ENCODE peak calls at places on chromosomes 11 and 22, in seven cellular contexts. One of them, this sample, is unnamed.

GRCh38 chr11:78299000-78299712 is 110.4 kb downstream of the USP35 start:
- DNase-seq in A549: no peak
- DNase-seq in ovary: no peak
- DNase-seq in tibial nerve: no peak
- DNase-seq in prostate gland: no peak
- DNase-seq in heart left ventricle: no peak
- DNase-seq in NB4: no peak
- DNase-seq in this sample: no peak

GRCh38 chr11:115501895-115502589 is 2.2 kb downstream of the CADM1 start:
- DNase-seq in A549: no peak
- DNase-seq in ovary: no peak
- DNase-seq in tibial nerve: no peak
- DNase-seq in prostate gland: no peak
- DNase-seq in heart left ventricle: no peak
- DNase-seq in NB4: peak; percentile 4
- DNase-seq in this sample: no peak

GRCh38 chr22:46233231-46233630 is 16.9 kb downstream of the CDPF1 start:
- DNase-seq in A549: no peak
- DNase-seq in ovary: no peak
- DNase-seq in tibial nerve: peak; percentile 17
- DNase-seq in prostate gland: no peak
- DNase-seq in heart left ventricle: peak; percentile 80
- DNase-seq in NB4: peak; percentile 76
- DNase-seq in this sample: peak; percentile 41

GRCh38 chr22:42962295-42963230 is 52.4 kb downstream of the PACSIN2 start:
- DNase-seq in A549: no peak
- DNase-seq in ovary: no peak
- DNase-seq in tibial nerve: no peak
- DNase-seq in prostate gland: peak; percentile 34
- DNase-seq in heart left ventricle: peak; percentile 53
- DNase-seq in NB4: peak; percentile 88
- DNase-seq in this sample: peak; percentile 90

GRCh38 chr11:126072821-126073594 is 10.3 kb upstream of the CDON start:
- DNase-seq in A549: no peak
- DNase-seq in ovary: no peak
- DNase-seq in tibial nerve: no peak
- DNase-seq in prostate gland: no peak
- DNase-seq in heart left ventricle: no peak
- DNase-seq in NB4: no peak
- DNase-seq in this sample: no peak

GRCh38 chr11:106961518-106961917 is 56.8 kb downstream of the GUCY1A2 start:
- DNase-seq in A549: no peak
- DNase-seq in ovary: no peak
- DNase-seq in tibial nerve: no peak
- DNase-seq in prostate gland: no peak
- DNase-seq in heart left ventricle: no peak
- DNase-seq in NB4: no peak
- DNase-seq in this sample: no peak

GRCh38 chr22:24875862-24876506 is 70.0 kb downstream of the SGSM1 start:
- DNase-seq in A549: no peak
- DNase-seq in ovary: no peak
- DNase-seq in tibial nerve: no peak
- DNase-seq in prostate gland: no peak
- DNase-seq in heart left ventricle: no peak
- DNase-seq in NB4: peak; percentile 74
- DNase-seq in this sample: peak; percentile 24

GRCh38 chr22:49620666-49621065 is 207.0 kb downstream of the BRD1 start:
- DNase-seq in A549: no peak
- DNase-seq in ovary: no peak
- DNase-seq in tibial nerve: no peak
- DNase-seq in prostate gland: no peak
- DNase-seq in heart left ventricle: no peak
- DNase-seq in NB4: no peak
- DNase-seq in this sample: no peak

GRCh38 chr11:118938491-118939411 is 13.0 kb upstream of the BCL9L start:
- DNase-seq in A549: no peak
- DNase-seq in ovary: no peak
- DNase-seq in tibial nerve: no peak
- DNase-seq in prostate gland: no peak
- DNase-seq in heart left ventricle: no peak
- DNase-seq in NB4: no peak
- DNase-seq in this sample: no peak

GRCh38 chr22:31327786-31328544 is 18.2 kb downstream of the PATZ1 start:
- DNase-seq in A549: no peak
- DNase-seq in ovary: no peak
- DNase-seq in tibial nerve: no peak
- DNase-seq in prostate gland: no peak
- DNase-seq in heart left ventricle: no peak
- DNase-seq in NB4: no peak
- DNase-seq in this sample: no peak

GRCh38 chr22:49956418-49956770 is 4.2 kb upstream of the PIM3 start:
- DNase-seq in A549: no peak
- DNase-seq in ovary: peak; percentile 38
- DNase-seq in tibial nerve: no peak
- DNase-seq in prostate gland: no peak
- DNase-seq in heart left ventricle: no peak
- DNase-seq in NB4: no peak
- DNase-seq in this sample: no peak

GRCh38 chr11:87493516-87493915 is 455.8 kb downstream of the TMEM135 start:
- DNase-seq in A549: no peak
- DNase-seq in ovary: no peak
- DNase-seq in tibial nerve: no peak
- DNase-seq in prostate gland: no peak
- DNase-seq in heart left ventricle: no peak
- DNase-seq in NB4: no peak
- DNase-seq in this sample: no peak

GRCh38 chr11:8098879-8099278 is 17.9 kb downstream of the TUB start:
- DNase-seq in A549: no peak
- DNase-seq in ovary: no peak
- DNase-seq in tibial nerve: peak; percentile 1
- DNase-seq in prostate gland: no peak
- DNase-seq in heart left ventricle: no peak
- DNase-seq in NB4: no peak
- DNase-seq in this sample: no peak

GRCh38 chr11:69065136-69065710 is 16.5 kb downstream of the TPCN2 start:
- DNase-seq in A549: no peak
- DNase-seq in ovary: no peak
- DNase-seq in tibial nerve: no peak
- DNase-seq in prostate gland: no peak
- DNase-seq in heart left ventricle: no peak
- DNase-seq in NB4: no peak
- DNase-seq in this sample: no peak

GRCh38 chr11:16395601-16396000 is 39.3 kb upstream of the SOX6 start:
- DNase-seq in A549: no peak
- DNase-seq in ovary: no peak
- DNase-seq in tibial nerve: no peak
- DNase-seq in prostate gland: no peak
- DNase-seq in heart left ventricle: no peak
- DNase-seq in NB4: no peak
- DNase-seq in this sample: no peak

GRCh38 chr11:68828155-68828931 is 13.4 kb downstream of the CPT1A start:
- DNase-seq in A549: no peak
- DNase-seq in ovary: no peak
- DNase-seq in tibial nerve: no peak
- DNase-seq in prostate gland: no peak
- DNase-seq in heart left ventricle: peak; percentile 63
- DNase-seq in NB4: peak; percentile 95
- DNase-seq in this sample: no peak

GRCh38 chr11:19450282-19450681 is 209.5 kb upstream of the E2F8 start:
- DNase-seq in A549: no peak
- DNase-seq in ovary: no peak
- DNase-seq in tibial nerve: no peak
- DNase-seq in prostate gland: no peak
- DNase-seq in heart left ventricle: no peak
- DNase-seq in NB4: no peak
- DNase-seq in this sample: no peak

GRCh38 chr11:86230921-86231320 is 13.6 kb upstream of the EED start:
- DNase-seq in A549: no peak
- DNase-seq in ovary: no peak
- DNase-seq in tibial nerve: no peak
- DNase-seq in prostate gland: no peak
- DNase-seq in heart left ventricle: no peak
- DNase-seq in NB4: no peak
- DNase-seq in this sample: no peak

GRCh38 chr22:37138879-37139561 is 10.7 kb downstream of the IL2RB start:
- DNase-seq in A549: no peak
- DNase-seq in ovary: no peak
- DNase-seq in tibial nerve: no peak
- DNase-seq in prostate gland: no peak
- DNase-seq in heart left ventricle: no peak
- DNase-seq in NB4: peak; percentile 28
- DNase-seq in this sample: no peak

GRCh38 chr22:49102367-49102766 is 725.3 kb downstream of the BRD1 start:
- DNase-seq in A549: no peak
- DNase-seq in ovary: no peak
- DNase-seq in tibial nerve: no peak
- DNase-seq in prostate gland: no peak
- DNase-seq in heart left ventricle: no peak
- DNase-seq in NB4: no peak
- DNase-seq in this sample: no peak

GRCh38 chr11:95308512-95309035 is 77.6 kb upstream of the SESN3 start:
- DNase-seq in A549: no peak
- DNase-seq in ovary: no peak
- DNase-seq in tibial nerve: no peak
- DNase-seq in prostate gland: no peak
- DNase-seq in heart left ventricle: no peak
- DNase-seq in NB4: no peak
- DNase-seq in this sample: no peak

GRCh38 chr11:18567081-18567480 is 21.5 kb downstream of the UEVLD start:
- DNase-seq in A549: no peak
- DNase-seq in ovary: no peak
- DNase-seq in tibial nerve: no peak
- DNase-seq in prostate gland: no peak
- DNase-seq in heart left ventricle: no peak
- DNase-seq in NB4: no peak
- DNase-seq in this sample: no peak

GRCh38 chr22:35299717-35300497 is at the start of gene TOM1:
- DNase-seq in A549: peak; percentile 94
- DNase-seq in ovary: peak; percentile 96
- DNase-seq in tibial nerve: peak; percentile 99
- DNase-seq in prostate gland: peak; percentile 96
- DNase-seq in heart left ventricle: peak; percentile 98
- DNase-seq in NB4: peak; percentile 98
- DNase-seq in this sample: peak; percentile 99
- TF ChIP-seq POLR2A in A549: peak; percentile 43
- TF ChIP-seq POLR2A in ovary: peak; percentile 85
- TF ChIP-seq POLR2A in tibial nerve: peak; percentile 95
- TF ChIP-seq POLR2A in prostate gland: peak; percentile 92
- TF ChIP-seq POLR2A in heart left ventricle: peak; percentile 91
- TF ChIP-seq POLR2A in NB4: peak; percentile 35
- TF ChIP-seq POLR2A in this sample: peak; percentile 96

GRCh38 chr11:62666259-62666926 is 1.3 kb downstream of the CSKMT start:
- DNase-seq in A549: no peak
- DNase-seq in ovary: no peak
- DNase-seq in tibial nerve: no peak
- DNase-seq in prostate gland: no peak
- DNase-seq in heart left ventricle: peak; percentile 34
- DNase-seq in NB4: peak; percentile 43
- DNase-seq in this sample: no peak

GRCh38 chr11:62665075-62665629 is at the start of the genes C11orf98 and CSKMT:
- DNase-seq in A549: peak; percentile 97
- DNase-seq in ovary: peak; percentile 95
- DNase-seq in tibial nerve: peak; percentile 94
- DNase-seq in prostate gland: peak; percentile 96
- DNase-seq in heart left ventricle: peak; percentile 95
- DNase-seq in NB4: peak; percentile 97
- DNase-seq in this sample: peak; percentile 94

GRCh38 chr11:62667460-62667859 is 2.3 kb downstream of the CSKMT start:
- DNase-seq in A549: no peak
- DNase-seq in ovary: no peak
- DNase-seq in tibial nerve: no peak
- DNase-seq in prostate gland: no peak
- DNase-seq in heart left ventricle: peak; percentile 20
- DNase-seq in NB4: peak; percentile 36
- DNase-seq in this sample: no peak

GRCh38 chr11:62664405-62665074 is 470 bp downstream of the C11orf98 start:
- DNase-seq in A549: no peak
- DNase-seq in ovary: no peak
- DNase-seq in tibial nerve: no peak
- DNase-seq in prostate gland: no peak
- DNase-seq in heart left ventricle: no peak
- DNase-seq in NB4: peak; percentile 80
- DNase-seq in this sample: peak; percentile 85

GRCh38 chr11:62665630-62666258 is 632 bp downstream of the CSKMT start:
- DNase-seq in A549: no peak
- DNase-seq in ovary: peak; percentile 65
- DNase-seq in tibial nerve: peak; percentile 33
- DNase-seq in prostate gland: peak; percentile 16
- DNase-seq in heart left ventricle: peak; percentile 66
- DNase-seq in NB4: peak; percentile 73
- DNase-seq in this sample: peak; percentile 71
- TF ChIP-seq POLR2A in A549: peak; percentile 48
- TF ChIP-seq POLR2A in ovary: no peak
- TF ChIP-seq POLR2A in tibial nerve: no peak
- TF ChIP-seq POLR2A in prostate gland: no peak
- TF ChIP-seq POLR2A in heart left ventricle: no peak
- TF ChIP-seq POLR2A in NB4: no peak
- TF ChIP-seq POLR2A in this sample: no peak

GRCh38 chr11:9160166-9160565 is 68.8 kb upstream of the SCUBE2 start:
- DNase-seq in A549: no peak
- DNase-seq in ovary: no peak
- DNase-seq in tibial nerve: no peak
- DNase-seq in prostate gland: no peak
- DNase-seq in heart left ventricle: no peak
- DNase-seq in NB4: no peak
- DNase-seq in this sample: no peak
- TF ChIP-seq POLR2A in A549: no peak
- TF ChIP-seq POLR2A in ovary: no peak
- TF ChIP-seq POLR2A in tibial nerve: no peak
- TF ChIP-seq POLR2A in prostate gland: no peak
- TF ChIP-seq POLR2A in heart left ventricle: no peak
- TF ChIP-seq POLR2A in NB4: no peak
- TF ChIP-seq POLR2A in this sample: no peak

GRCh38 chr11:47507868-47508594 is 44.9 kb downstream of the CELF1 start:
- DNase-seq in A549: no peak
- DNase-seq in ovary: no peak
- DNase-seq in tibial nerve: no peak
- DNase-seq in prostate gland: no peak
- DNase-seq in heart left ventricle: no peak
- DNase-seq in NB4: no peak
- DNase-seq in this sample: no peak

GRCh38 chr11:47511927-47512326 is 41.0 kb downstream of the CELF1 start:
- DNase-seq in A549: no peak
- DNase-seq in ovary: no peak
- DNase-seq in tibial nerve: no peak
- DNase-seq in prostate gland: no peak
- DNase-seq in heart left ventricle: no peak
- DNase-seq in NB4: no peak
- DNase-seq in this sample: no peak

GRCh38 chr11:47512701-47513100 is 40.2 kb downstream of the CELF1 start:
- DNase-seq in A549: no peak
- DNase-seq in ovary: no peak
- DNase-seq in tibial nerve: no peak
- DNase-seq in prostate gland: no peak
- DNase-seq in heart left ventricle: no peak
- DNase-seq in NB4: no peak
- DNase-seq in this sample: no peak

GRCh38 chr11:47508595-47509555 is 44.1 kb downstream of the CELF1 start:
- DNase-seq in A549: no peak
- DNase-seq in ovary: no peak
- DNase-seq in tibial nerve: no peak
- DNase-seq in prostate gland: no peak
- DNase-seq in heart left ventricle: no peak
- DNase-seq in NB4: no peak
- DNase-seq in this sample: no peak

GRCh38 chr11:47510231-47510630 is 42.7 kb downstream of the CELF1 start:
- DNase-seq in A549: no peak
- DNase-seq in ovary: no peak
- DNase-seq in tibial nerve: no peak
- DNase-seq in prostate gland: no peak
- DNase-seq in heart left ventricle: no peak
- DNase-seq in NB4: no peak
- DNase-seq in this sample: no peak
- TF ChIP-seq POLR2A in A549: no peak
- TF ChIP-seq POLR2A in ovary: no peak
- TF ChIP-seq POLR2A in tibial nerve: no peak
- TF ChIP-seq POLR2A in prostate gland: no peak
- TF ChIP-seq POLR2A in heart left ventricle: no peak
- TF ChIP-seq POLR2A in NB4: no peak
- TF ChIP-seq POLR2A in this sample: no peak

This sample was measured in erythroblast.